ENCODE peak calls at places on chromosomes 1 and 21, in four cellular contexts. H is ovary, U is cardiac muscle cell, Y is nephron progenitor cell. I is an unnamed sample.

GRCh38 chr1:186983327-186983726 is 154.6 kb downstream of the PLA2G4A start:
- DNase-seq in H (peak; percentile 46), U (peak; percentile 40), Y (no peak), I (no peak)

GRCh38 chr1:182604128-182604834 is at the start of gene RGS16:
- DNase-seq in H (peak; percentile 90), U (peak; percentile 93), Y (peak; percentile 93), I (peak; percentile 95)

GRCh38 chr1:200620273-200621131 is at the start of gene KIF14:
- DNase-seq in H (peak; percentile 83), U (peak; percentile 97), Y (peak; percentile 93), I (peak; percentile 93)

GRCh38 chr1:231184891-231185290 is 23.0 kb downstream of the TRIM67 start:
- DNase-seq in H (no peak), U (no peak), Y (no peak), I (no peak)

GRCh38 chr1:218473527-218473926 is 128.4 kb downstream of the TGFB2 start:
- DNase-seq in H (no peak), U (no peak), Y (no peak), I (no peak)

GRCh38 chr21:36994501-36995189 is 11.9 kb upstream of the RIPPLY3 start:
- DNase-seq in H (no peak), U (no peak), Y (no peak), I (no peak)

GRCh38 chr1:164695956-164696665 is 137.1 kb downstream of the PBX1 start:
- DNase-seq in H (no peak), U (no peak), Y (no peak), I (no peak)

GRCh38 chr1:22197644-22198043 is 54.7 kb upstream of the WNT4 start:
- DNase-seq in H (no peak), U (no peak), Y (no peak), I (no peak)

GRCh38 chr21:44450402-44450801 is 4.9 kb upstream of the LRRC3 start:
- DNase-seq in H (no peak), U (no peak), Y (no peak), I (no peak)

GRCh38 chr1:48693674-48694347 is 82.9 kb downstream of the BEND5 start:
- DNase-seq in H (no peak), U (no peak), Y (no peak), I (no peak)

GRCh38 chr21:34520769-34521508 is 8.9 kb upstream of the KCNE1 start:
- DNase-seq in H (no peak), U (no peak), Y (no peak), I (no peak)

GRCh38 chr21:29481641-29482040 is 182.9 kb downstream of the BACH1 start:
- DNase-seq in H (no peak), U (no peak), Y (no peak), I (no peak)

GRCh38 chr1:31397360-31398095 is 15.5 kb upstream of the SERINC2 start:
- DNase-seq in H (no peak), U (no peak), Y (no peak), I (no peak)

GRCh38 chr1:17561561-17561985 is 22.1 kb downstream of the ARHGEF10L start:
- DNase-seq in H (no peak), U (no peak), Y (no peak), I (no peak)

GRCh38 chr21:45977396-45977795 is 4.2 kb upstream of the COL6A1 start:
- DNase-seq in H (peak; percentile 73), U (no peak), Y (no peak), I (no peak)

GRCh38 chr1:218349365-218350021 is 4.4 kb downstream of the TGFB2 start:
- DNase-seq in H (no peak), U (no peak), Y (no peak), I (no peak)

GRCh38 chr1:116409751-116410182 is 36.7 kb downstream of the ATP1A1 start:
- DNase-seq in H (no peak), U (no peak), Y (no peak), I (no peak)

GRCh38 chr1:156836041-156836654 is 19.5 kb upstream of the SH2D2A start:
- DNase-seq in H (no peak), U (no peak), Y (no peak), I (no peak)

GRCh38 chr1:239816090-239816812 is 275.4 kb upstream of the FMN2 start:
- DNase-seq in H (peak; percentile 65), U (no peak), Y (peak; percentile 23), I (peak; percentile 34)

GRCh38 chr1:239815074-239815473 is 276.6 kb upstream of the FMN2 start:
- DNase-seq in H (no peak), U (no peak), Y (no peak), I (no peak)

GRCh38 chr1:239819756-239820155 is 271.9 kb upstream of the FMN2 start:
- DNase-seq in H (no peak), U (no peak), Y (no peak), I (no peak)

GRCh38 chr1:239817801-239818200 is 273.9 kb upstream of the FMN2 start:
- DNase-seq in H (no peak), U (no peak), Y (no peak), I (no peak)

DNA sequence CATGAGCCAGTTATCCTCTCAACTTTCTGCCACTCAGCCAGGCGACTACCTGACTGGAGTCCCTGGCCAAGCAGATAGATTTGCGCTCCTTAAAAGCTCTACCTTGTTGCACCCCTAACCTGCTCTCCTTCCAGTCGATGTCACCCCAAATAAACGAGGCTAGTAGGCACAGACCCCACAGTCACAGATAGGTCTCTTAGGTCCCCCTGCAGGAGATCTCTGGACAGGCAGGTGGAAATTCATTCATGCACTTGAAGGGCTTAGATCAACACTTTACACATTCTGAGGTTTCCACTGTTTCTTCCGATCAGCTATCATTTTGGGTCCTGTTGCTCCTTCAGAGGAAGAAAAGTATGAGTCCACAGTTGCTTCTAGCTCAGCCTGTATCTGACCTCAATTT is 272.6 kb upstream of the FMN2 start:
- DNase-seq in H (no peak), U (no peak), Y (no peak), I (no peak)
- TF ChIP-seq CTCF in H (no peak), U (no peak), Y (no peak), I (peak; percentile 42)

GRCh38 chr1:7447736-7448135 is 323.4 kb upstream of the VAMP3 start:
- DNase-seq in H (no peak), U (no peak), Y (no peak), I (no peak)

GRCh38 chr1:7450772-7451171 is 320.3 kb upstream of the VAMP3 start:
- DNase-seq in H (no peak), U (no peak), Y (no peak), I (no peak)

GRCh38 chr1:7448986-7449385 is 322.1 kb upstream of the VAMP3 start:
- DNase-seq in H (no peak), U (no peak), Y (no peak), I (no peak)

GRCh38 chr1:7447093-7447492 is 324.0 kb upstream of the VAMP3 start:
- DNase-seq in H (no peak), U (no peak), Y (no peak), I (no peak)

DNA sequence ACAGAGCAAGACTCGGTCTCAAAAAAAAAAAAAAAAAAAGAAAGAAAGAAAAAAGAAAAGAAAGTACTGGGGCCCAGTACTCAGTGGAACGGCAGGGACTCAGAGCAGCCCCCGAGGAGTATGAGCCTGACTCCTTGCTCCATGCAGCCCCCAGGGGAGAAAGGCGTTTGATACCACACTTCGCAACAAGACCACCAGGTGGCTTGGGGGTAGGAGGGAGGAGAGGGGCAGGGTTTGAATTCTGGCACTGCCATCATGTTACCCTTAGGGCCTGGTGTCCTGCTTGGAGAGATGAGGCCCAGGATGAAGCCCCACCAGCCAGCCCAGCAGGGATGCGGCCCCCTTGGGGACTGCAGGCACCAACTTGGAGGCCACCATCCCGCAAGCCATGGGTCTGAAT is 321.3 kb upstream of the VAMP3 start:
- DNase-seq in H (no peak), U (no peak), Y (no peak), I (no peak)
- TF ChIP-seq CTCF in H (no peak), U (no peak), Y (no peak), I (no peak)

GRCh38 chr1:39507230-39507928 is 15.9 kb downstream of the BMP8A start:
- DNase-seq in H (no peak), U (peak; percentile 28), Y (peak; percentile 33), I (peak; percentile 43)
- TF ChIP-seq CTCF in H (no peak), U (peak; percentile 36), Y (no peak), I (no peak)

GRCh38 chr1:50873458-50874187 is 86.4 kb downstream of the FAF1 start:
- DNase-seq in H (no peak), U (peak; percentile 64), Y (peak; percentile 52), I (peak; percentile 71)
- TF ChIP-seq CTCF in H (no peak), U (peak; percentile 70), Y (peak; percentile 60), I (peak; percentile 53)

GRCh38 chr1:159421821-159422220 is 10.2 kb upstream of the OR10J4 start:
- DNase-seq in H (no peak), U (peak; percentile 10), Y (no peak), I (peak; percentile 25)
- TF ChIP-seq CTCF in H (no peak), U (no peak), Y (no peak), I (peak; percentile 36)

I was measured in glutamatergic neuron.